ENCODE peak calls at places on chromosomes 5 and 9, in five cellular contexts. One of them, this sample, is unnamed.

GRCh38 chr5:82603280-82603987 is 325.3 kb upstream of the RPS23 start:
- DNase-seq in body of pancreas: no peak
- DNase-seq in brain microvascular endothelial cell: no peak
- DNase-seq in AG09309: no peak
- DNase-seq in endodermal cell: no peak
- DNase-seq in this sample: no peak

GRCh38 chr5:156529902-156530301 is 202.9 kb downstream of the SGCD start:
- DNase-seq in body of pancreas: no peak
- DNase-seq in endodermal cell: no peak
- DNase-seq in AG09309: peak
- DNase-seq in brain microvascular endothelial cell: no peak
- DNase-seq in this sample: no peak

GRCh38 chr5:128199104-128199503 is 115.5 kb downstream of the SLC12A2 start:
- DNase-seq in endodermal cell: no peak
- DNase-seq in brain microvascular endothelial cell: peak
- DNase-seq in body of pancreas: peak
- DNase-seq in AG09309: no peak
- DNase-seq in this sample: no peak

GRCh38 chr5:146890733-146891440 is 12.3 kb upstream of the PPP2R2B start:
- DNase-seq in brain microvascular endothelial cell: no peak
- DNase-seq in endodermal cell: no peak
- DNase-seq in body of pancreas: no peak
- DNase-seq in AG09309: no peak
- DNase-seq in this sample: no peak

GRCh38 chr5:133707629-133708028 is 95.3 kb upstream of the FSTL4 start:
- DNase-seq in AG09309: no peak
- DNase-seq in brain microvascular endothelial cell: no peak
- DNase-seq in body of pancreas: no peak
- DNase-seq in endodermal cell: peak
- DNase-seq in this sample: no peak

GRCh38 chr5:6732634-6733410 is 19.6 kb downstream of the TENT4A start:
- DNase-seq in endodermal cell: no peak
- DNase-seq in AG09309: peak
- DNase-seq in body of pancreas: peak
- DNase-seq in brain microvascular endothelial cell: peak
- DNase-seq in this sample: no peak

GRCh38 chr9:132239518-132239917 is 77.7 kb downstream of the NTNG2 start:
- DNase-seq in brain microvascular endothelial cell: no peak
- DNase-seq in body of pancreas: no peak
- DNase-seq in endodermal cell: peak
- DNase-seq in AG09309: no peak
- DNase-seq in this sample: no peak

GRCh38 chr5:33105521-33105941 is 335.2 kb upstream of the TARS1 start:
- DNase-seq in endodermal cell: no peak
- DNase-seq in body of pancreas: no peak
- DNase-seq in AG09309: no peak
- DNase-seq in brain microvascular endothelial cell: peak
- DNase-seq in this sample: no peak

GRCh38 chr5:176774216-176775171 is 35.9 kb upstream of the UNC5A start:
- DNase-seq in AG09309: no peak
- DNase-seq in brain microvascular endothelial cell: no peak
- DNase-seq in endodermal cell: peak
- DNase-seq in body of pancreas: no peak
- DNase-seq in this sample: no peak

GRCh38 chr5:153796527-153796926 is 242.2 kb downstream of the FAM114A2 start:
- DNase-seq in body of pancreas: no peak
- DNase-seq in brain microvascular endothelial cell: no peak
- DNase-seq in AG09309: no peak
- DNase-seq in endodermal cell: no peak
- DNase-seq in this sample: no peak

DNA sequence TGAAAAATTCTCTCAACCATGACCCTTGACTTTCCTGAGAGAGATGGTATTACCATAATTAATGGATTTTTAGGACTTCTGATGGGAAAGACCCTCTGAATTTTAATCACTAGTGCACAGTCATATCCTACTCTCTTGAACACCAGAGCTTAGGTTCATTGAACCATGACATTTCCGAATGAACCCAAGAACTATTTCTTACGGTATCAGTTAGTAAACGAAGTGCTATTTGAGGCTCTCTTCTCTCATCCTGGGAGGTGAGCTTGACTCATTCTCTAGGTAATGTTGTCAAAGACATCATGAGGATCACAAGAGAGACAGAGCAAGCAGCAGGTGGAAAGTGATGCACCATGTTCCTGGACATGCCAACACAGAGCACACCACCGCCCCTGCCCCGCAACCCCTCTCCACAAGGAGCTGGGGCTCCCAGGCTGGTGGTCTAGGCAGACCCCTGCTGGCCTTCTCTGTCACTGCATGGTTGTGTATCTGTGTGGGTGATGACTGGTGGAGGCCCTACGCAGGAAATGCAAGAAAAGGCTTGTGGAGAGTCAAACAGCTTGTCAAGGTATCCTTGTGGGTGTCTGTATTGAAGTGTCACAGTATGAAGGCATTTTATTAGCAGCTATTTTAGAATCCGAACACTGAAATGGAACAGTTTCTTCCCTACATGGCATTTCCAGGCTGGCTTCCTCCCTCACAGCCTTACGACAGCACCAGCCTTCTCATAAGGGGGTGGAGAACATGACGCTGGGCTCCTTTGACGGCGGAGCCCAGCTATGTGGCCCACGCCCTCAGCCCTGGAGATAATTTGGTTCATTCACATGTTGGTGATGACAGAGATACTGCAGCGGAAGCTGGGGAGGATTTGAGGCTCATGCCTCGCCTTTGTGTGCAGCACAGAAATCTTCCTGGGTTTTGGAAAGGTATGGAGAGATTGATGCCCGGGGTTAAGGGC is 297.6 kb downstream of the NTRK2 start:
- DNase-seq in AG09309: no peak
- DNase-seq in endodermal cell: peak
- DNase-seq in brain microvascular endothelial cell: no peak
- DNase-seq in body of pancreas: no peak
- DNase-seq in this sample: no peak
- TF ChIP-seq CTCF in AG09309: no peak
- TF ChIP-seq CTCF in endodermal cell: peak
- TF ChIP-seq CTCF in brain microvascular endothelial cell: peak
- TF ChIP-seq CTCF in body of pancreas: no peak
- TF ChIP-seq CTCF in this sample: peak

GRCh38 chr9:26950521-26950920 is 3.5 kb upstream of the PLAA start:
- DNase-seq in brain microvascular endothelial cell: no peak
- DNase-seq in AG09309: no peak
- DNase-seq in endodermal cell: no peak
- DNase-seq in body of pancreas: no peak
- DNase-seq in this sample: no peak

GRCh38 chr9:26947736-26948135 is 694 bp upstream of the PLAA start:
- DNase-seq in brain microvascular endothelial cell: no peak
- DNase-seq in AG09309: no peak
- DNase-seq in endodermal cell: peak
- DNase-seq in body of pancreas: no peak
- DNase-seq in this sample: no peak

GRCh38 chr9:26945591-26945990 is 1.5 kb downstream of the PLAA start:
- DNase-seq in AG09309: no peak
- DNase-seq in body of pancreas: no peak
- DNase-seq in endodermal cell: no peak
- DNase-seq in brain microvascular endothelial cell: no peak
- DNase-seq in this sample: no peak

GRCh38 chr9:26949604-26950003 is 2.6 kb upstream of the PLAA start:
- DNase-seq in brain microvascular endothelial cell: no peak
- DNase-seq in AG09309: no peak
- DNase-seq in endodermal cell: no peak
- DNase-seq in body of pancreas: no peak
- DNase-seq in this sample: no peak

DNA sequence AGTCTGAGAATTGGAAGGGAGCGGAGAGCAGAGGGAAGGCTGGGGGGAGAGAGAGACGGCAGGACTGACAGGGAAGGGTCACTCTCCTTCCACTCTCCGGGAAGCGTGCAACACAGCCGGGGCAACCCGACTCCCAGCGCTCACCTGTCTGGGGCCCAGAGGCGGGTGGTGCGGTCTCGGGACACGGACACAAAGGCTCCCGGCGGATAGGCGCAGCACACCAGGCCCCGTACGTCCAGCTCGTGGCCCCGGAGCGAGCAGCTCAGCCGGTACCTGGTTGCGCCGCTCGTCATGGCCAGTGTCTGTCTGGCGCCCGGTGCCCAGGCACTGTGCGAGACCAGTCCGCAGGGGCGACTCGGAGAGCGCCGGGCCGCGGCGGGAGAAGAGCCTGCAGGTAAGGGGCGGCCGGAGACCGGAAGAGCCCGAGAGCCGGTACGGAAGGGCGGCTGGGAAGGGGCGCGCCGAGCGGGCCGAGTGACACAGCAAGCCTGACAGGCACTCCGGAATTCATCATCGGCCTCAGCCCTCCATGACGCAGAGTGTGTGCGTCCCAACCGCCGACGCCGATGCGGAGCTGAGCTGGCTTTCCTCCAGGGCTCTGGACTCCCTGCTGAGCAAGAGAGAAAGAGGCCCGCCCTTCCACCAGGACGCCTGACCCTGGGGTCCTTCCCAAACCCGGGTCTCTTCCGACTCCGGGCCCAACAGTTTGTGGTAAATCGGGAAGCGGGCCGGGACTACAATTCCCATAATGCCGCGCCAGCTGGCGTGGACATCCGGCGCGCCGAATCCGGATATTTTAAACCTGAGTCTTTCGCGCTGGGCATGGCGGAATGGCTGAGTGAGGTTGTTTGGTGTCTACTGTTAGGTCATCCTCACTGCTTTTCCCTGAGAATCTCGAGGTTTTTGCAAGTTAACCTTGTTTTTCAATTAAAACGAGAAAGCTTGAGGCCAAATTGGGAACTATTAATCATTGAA is at the start of gene PLAA:
- DNase-seq in AG09309: peak
- DNase-seq in body of pancreas: peak
- DNase-seq in brain microvascular endothelial cell: peak
- DNase-seq in endodermal cell: peak
- DNase-seq in this sample: peak
- TF ChIP-seq CTCF in AG09309: no peak
- TF ChIP-seq CTCF in body of pancreas: peak
- TF ChIP-seq CTCF in brain microvascular endothelial cell: no peak
- TF ChIP-seq CTCF in endodermal cell: peak
- TF ChIP-seq CTCF in this sample: peak

DNA sequence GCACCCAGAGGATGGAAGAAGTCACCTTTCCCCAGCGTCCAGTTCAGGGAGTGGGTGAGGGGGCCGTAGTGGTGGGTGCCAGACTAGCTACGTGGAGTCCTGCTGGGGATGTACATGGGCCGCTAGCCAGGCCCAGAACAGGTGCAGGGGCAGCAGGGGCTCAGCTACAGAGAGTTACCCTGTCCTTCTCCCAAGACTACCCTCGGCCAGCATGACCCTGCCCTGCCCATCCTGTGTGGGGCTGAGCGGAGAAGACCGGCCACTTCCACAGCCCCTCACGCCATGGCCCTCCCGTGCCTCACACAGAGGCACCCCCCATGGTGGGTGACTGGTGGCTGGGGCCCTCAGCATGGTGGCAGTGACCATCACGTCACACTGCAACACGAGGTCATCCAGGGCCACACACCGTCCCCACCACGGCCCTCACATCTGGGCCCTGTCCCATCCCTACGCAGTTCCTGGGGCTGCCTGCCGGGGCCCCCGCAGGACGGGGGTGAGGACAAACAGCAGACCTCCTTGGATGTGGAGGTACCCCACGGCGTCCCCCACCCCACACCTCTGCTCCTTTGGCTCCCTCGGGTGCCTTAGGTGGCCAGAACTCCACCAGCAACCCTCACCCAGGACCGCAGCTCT is 977 bp upstream of the DPP7 start:
- DNase-seq in brain microvascular endothelial cell: no peak
- DNase-seq in endodermal cell: no peak
- DNase-seq in AG09309: no peak
- DNase-seq in body of pancreas: no peak
- DNase-seq in this sample: no peak
- TF ChIP-seq CTCF in brain microvascular endothelial cell: no peak
- TF ChIP-seq CTCF in endodermal cell: peak
- TF ChIP-seq CTCF in AG09309: no peak
- TF ChIP-seq CTCF in body of pancreas: no peak
- TF ChIP-seq CTCF in this sample: no peak

DNA sequence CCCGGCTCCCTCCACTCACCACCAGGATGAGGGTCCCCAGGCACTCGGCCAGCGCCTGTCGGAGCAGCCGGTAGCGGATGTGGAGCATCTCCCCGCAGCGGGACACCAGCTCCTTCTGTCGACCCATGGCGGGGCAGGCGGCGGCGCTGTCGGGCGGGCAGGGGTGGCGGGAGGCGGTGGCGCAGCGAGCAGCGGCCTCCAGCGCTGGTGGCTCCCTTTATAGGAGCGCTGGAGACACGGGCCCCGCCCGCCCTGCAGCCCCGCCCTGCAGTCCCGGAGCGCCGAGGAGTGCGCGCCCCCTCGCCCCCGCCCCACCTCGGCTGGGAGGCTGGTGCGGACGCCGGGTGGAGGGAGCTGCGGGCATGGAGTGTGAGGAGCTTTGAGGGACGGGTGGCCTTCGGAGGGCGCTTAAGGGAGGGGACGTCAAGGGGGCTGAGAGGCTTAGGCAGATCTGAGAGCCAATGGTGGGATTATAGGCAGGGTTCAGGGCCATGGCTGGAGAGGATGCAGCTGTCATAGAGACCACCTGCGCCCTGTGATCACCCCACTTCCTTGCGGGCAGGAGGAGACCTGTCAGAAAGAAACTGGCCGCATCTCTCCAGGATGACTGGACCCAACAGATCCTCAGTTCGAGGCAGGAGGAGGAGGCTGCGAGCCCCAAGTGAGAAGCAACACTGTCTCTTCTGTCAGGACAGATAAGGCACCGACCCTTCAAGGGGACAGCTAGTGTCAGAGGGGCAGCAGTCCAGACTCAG is at the start of gene AQP3:
- DNase-seq in brain microvascular endothelial cell: peak
- DNase-seq in body of pancreas: peak
- DNase-seq in endodermal cell: peak
- DNase-seq in AG09309: no peak
- DNase-seq in this sample: peak
- TF ChIP-seq CTCF in brain microvascular endothelial cell: no peak
- TF ChIP-seq CTCF in body of pancreas: peak
- TF ChIP-seq CTCF in endodermal cell: peak
- TF ChIP-seq CTCF in AG09309: peak
- TF ChIP-seq CTCF in this sample: peak

GRCh38 chr9:136532799-136533774 is 12.8 kb downstream of the NOTCH1 start:
- DNase-seq in brain microvascular endothelial cell: no peak
- DNase-seq in body of pancreas: no peak
- DNase-seq in endodermal cell: no peak
- DNase-seq in AG09309: no peak
- DNase-seq in this sample: no peak
- TF ChIP-seq CTCF in brain microvascular endothelial cell: no peak
- TF ChIP-seq CTCF in body of pancreas: no peak
- TF ChIP-seq CTCF in endodermal cell: no peak
- TF ChIP-seq CTCF in AG09309: no peak
- TF ChIP-seq CTCF in this sample: no peak

DNA sequence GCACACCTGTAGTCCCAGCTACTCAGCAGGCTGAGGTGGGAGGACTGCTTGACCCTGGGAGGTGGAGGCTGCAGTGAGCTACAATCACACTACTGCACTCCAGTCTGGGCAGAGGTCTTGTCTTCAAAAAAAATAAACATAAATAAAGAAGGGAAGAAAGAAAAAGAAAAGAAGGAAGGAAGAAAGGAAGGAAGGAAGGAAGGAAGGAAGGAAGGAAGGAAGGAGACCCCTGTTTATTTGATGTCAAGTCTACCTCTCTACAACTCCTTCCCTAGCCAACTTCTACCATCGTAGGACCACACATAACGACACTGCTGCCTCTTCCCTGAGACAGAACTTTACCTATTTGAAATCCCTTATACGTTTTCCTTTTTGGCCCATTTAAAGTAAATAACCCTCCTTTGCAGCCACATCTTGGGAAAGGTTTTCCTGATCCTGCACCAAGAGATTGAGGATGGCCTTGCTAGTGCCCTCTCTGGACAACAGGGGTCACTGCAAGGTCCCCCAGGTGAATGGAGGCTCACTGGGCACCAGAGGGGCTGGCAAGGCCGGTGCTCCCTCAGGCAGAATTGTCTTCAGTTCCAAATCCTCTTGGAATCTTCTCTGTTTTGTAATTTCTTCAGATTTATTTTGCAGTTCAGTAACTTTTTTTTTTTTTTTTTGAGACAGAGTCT is 10.5 kb downstream of the RPS14 start:
- DNase-seq in brain microvascular endothelial cell: no peak
- DNase-seq in body of pancreas: peak
- DNase-seq in AG09309: no peak
- DNase-seq in endodermal cell: peak
- DNase-seq in this sample: no peak
- TF ChIP-seq CTCF in brain microvascular endothelial cell: peak
- TF ChIP-seq CTCF in body of pancreas: peak
- TF ChIP-seq CTCF in AG09309: peak
- TF ChIP-seq CTCF in endodermal cell: peak
- TF ChIP-seq CTCF in this sample: peak